ENCODE peak calls at places on chromosome 10, in five cellular contexts. P is PC-3; S is CD8-positive, alpha-beta T cell; Y is testis; W is mesendoderm. L is an unnamed sample. For H3K27me3 and H3K4me1, the result is how much of the 10 kb centered on the place peaks cover.

GRCh38 chr10:97399843-97400545 is 1.1 kb downstream of the RRP12 start:
- DNase-seq in P (peak), S (peak), Y (peak), W (peak), L (peak)

GRCh38 chr10:47406870-47407648 is 23.0 kb upstream of the ZNF488 start:
- DNase-seq in P (peak), S (no peak), Y (no peak), W (peak), L (no peak)

GRCh38 chr10:112658900-112659328 is 211.9 kb downstream of the VTI1A start:
- DNase-seq in P (peak), S (no peak), Y (no peak), W (no peak), L (no peak)

GRCh38 chr10:97380513-97380912 is 20.6 kb downstream of the RRP12 start:
- DNase-seq in P (no peak), S (no peak), Y (no peak), W (no peak), L (no peak)

GRCh38 chr10:14396441-14397048 is 65.8 kb upstream of the FRMD4A start:
- DNase-seq in P (peak), S (no peak), Y (no peak), W (peak), L (no peak)

GRCh38 chr10:30047430-30047829 is 12.0 kb downstream of the JCAD start:
- DNase-seq in P (no peak), S (no peak), Y (no peak), W (no peak), L (no peak)

GRCh38 chr10:17725703-17726102 is 26.3 kb upstream of the TMEM236 start:
- DNase-seq in P (no peak), S (no peak), Y (no peak), W (no peak), L (no peak)

GRCh38 chr10:60808031-60808430 is 29.8 kb downstream of the CDK1 start:
- DNase-seq in P (no peak), S (no peak), Y (no peak), W (no peak), L (no peak)

GRCh38 chr10:129546106-129546505 is 79.1 kb downstream of the MGMT start:
- DNase-seq in P (no peak), S (no peak), Y (no peak), W (peak), L (no peak)

GRCh38 chr10:119368581-119368980 is 161.2 kb downstream of the GRK5 start:
- DNase-seq in P (no peak), S (no peak), Y (no peak), W (no peak), L (no peak)

GRCh38 chr10:81953420-81953819 is 78.4 kb downstream of the NRG3 start:
- DNase-seq in P (no peak), S (no peak), Y (no peak), W (no peak), L (no peak)

GRCh38 chr10:30366351-30366750 is 17.3 kb upstream of the MTPAP start:
- DNase-seq in P (no peak), S (no peak), Y (no peak), W (no peak), L (no peak)

GRCh38 chr10:43843331-43844101 is 194.8 kb upstream of the ZNF32 start:
- DNase-seq in P (no peak), S (no peak), Y (no peak), W (no peak), L (peak)

GRCh38 chr10:78713659-78714058 is 355.1 kb upstream of the ZMIZ1 start:
- DNase-seq in P (no peak), S (no peak), Y (no peak), W (no peak), L (no peak)

GRCh38 chr10:44988957-44989620 is 10.5 kb upstream of the DEPP1 start:
- DNase-seq in P (no peak), S (no peak), Y (no peak), W (no peak), L (no peak)

GRCh38 chr10:79153753-79154152 is 85.0 kb downstream of the ZMIZ1 start:
- DNase-seq in P (no peak), S (no peak), Y (no peak), W (no peak), L (no peak)

GRCh38 chr10:63699785-63700184 is 178.6 kb downstream of the REEP3 start:
- DNase-seq in P (peak), S (no peak), Y (no peak), W (no peak), L (no peak)

GRCh38 chr10:20890009-20890408 is 7.1 kb downstream of the NEBL start:
- DNase-seq in P (no peak), S (no peak), Y (no peak), W (peak), L (no peak)

GRCh38 chr10:61837748-61838055 is 63.8 kb upstream of the ARID5B start:
- DNase-seq in P (peak), S (no peak), Y (no peak), W (peak), L (no peak)

DNA sequence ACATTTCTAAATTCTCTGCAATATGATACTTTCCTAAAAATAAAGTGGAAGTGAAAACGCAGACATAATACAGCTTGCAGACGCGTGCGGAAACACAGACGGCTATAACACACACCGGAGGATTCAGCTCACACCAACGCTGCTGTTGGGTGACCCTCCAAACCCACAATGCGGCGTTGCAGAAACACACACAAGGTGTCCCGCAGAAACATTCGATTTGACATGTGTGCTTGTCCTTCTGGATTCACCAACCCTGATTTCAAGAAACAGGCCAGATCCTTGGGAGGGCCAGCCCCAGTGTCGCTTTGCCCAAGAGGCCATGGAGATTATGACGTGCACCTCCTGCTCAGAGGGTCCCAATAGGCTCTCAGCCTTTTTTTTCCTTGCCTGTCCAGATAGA is 136.7 kb upstream of the TCERG1L start:
- DNase-seq in P (no peak), S (no peak), Y (no peak), W (no peak), L (no peak)
- H3K27me3 ChIP-seq in P (under half), S (under half), Y (under half), W (under half), L (under half)

DNA sequence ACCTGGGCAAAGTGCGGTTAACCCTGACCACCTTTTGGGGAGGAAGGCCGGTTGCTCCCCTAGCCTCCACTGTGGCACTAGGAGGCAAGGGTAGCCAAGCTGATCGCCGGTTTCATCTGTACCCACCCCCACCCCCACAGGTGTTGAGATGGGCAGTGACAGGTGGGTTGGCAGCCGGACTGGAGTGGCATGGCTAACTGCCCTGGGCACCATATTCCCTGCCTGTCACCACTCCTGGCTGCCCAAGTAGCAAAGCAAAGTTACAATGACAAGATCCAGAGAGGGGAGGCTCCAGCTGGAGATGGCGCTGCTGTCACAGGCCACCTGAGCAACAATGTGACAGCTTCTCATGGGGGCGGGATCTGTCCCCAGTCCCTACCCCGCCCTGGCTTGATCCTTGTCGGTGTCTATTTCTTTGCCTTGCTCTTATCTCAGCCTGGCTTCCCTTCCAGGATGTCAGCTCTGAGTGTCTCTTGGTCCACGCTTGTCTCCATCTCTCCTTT is 27.0 kb upstream of the BMS1 start:
- DNase-seq in P (no peak), S (no peak), Y (peak), W (peak), L (no peak)
- H3K4me3 ChIP-seq in P (no peak), S (no peak), Y (no peak), W (no peak), L (no peak)

GRCh38 chr10:72031706-72032105 is 56.6 kb downstream of the SPOCK2 start:
- DNase-seq in P (no peak), S (no peak), Y (no peak), W (no peak), L (no peak)
- H3K4me1 ChIP-seq in P (under half), S (under half), Y (half or more), W (under half), L (under half)

GRCh38 chr10:114042895-114043531 is 653 bp upstream of the ADRB1 start:
- DNase-seq in P (no peak), S (no peak), Y (peak), W (peak), L (no peak)

GRCh38 chr10:114043532-114044250 is at the start of gene ADRB1:
- DNase-seq in P (peak), S (peak), Y (peak), W (peak), L (peak)

GRCh38 chr10:114044251-114045070 is 795 bp downstream of the ADRB1 start:
- DNase-seq in P (no peak), S (peak), Y (no peak), W (peak), L (no peak)

GRCh38 chr10:114045738-114046458 is 2.2 kb downstream of the ADRB1 start:
- DNase-seq in P (no peak), S (no peak), Y (no peak), W (no peak), L (no peak)

GRCh38 chr10:114045071-114045737 is 1.5 kb downstream of the ADRB1 start:
- DNase-seq in P (peak), S (no peak), Y (peak), W (peak), L (peak)
- H3K27me3 ChIP-seq in P (half or more), S (under half), Y (under half), W (under half), L (half or more)

DNA sequence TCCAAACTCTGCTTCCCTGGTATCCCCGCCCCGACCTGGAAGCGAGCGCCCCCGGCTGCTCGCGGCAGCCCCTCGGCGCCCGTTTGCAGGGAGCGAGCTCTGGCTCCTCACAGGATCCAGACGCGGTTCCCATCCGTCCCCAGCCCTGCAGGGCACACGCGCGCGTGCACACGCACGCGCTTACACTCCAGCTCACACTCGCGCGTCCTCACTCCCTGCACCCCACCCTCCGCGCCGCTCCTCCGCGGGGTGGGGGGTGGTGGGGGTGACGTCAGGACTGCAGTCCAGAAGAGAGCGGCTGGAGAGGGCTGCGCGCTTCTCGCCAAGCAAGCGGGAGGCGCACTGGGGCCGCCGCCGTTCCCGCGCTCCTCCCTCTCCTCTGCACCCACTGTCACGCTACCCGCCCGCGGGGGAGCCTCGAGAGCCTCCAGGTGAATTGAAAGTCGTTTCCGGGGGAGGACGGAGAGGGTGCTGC is 255.6 kb downstream of the OTUD1 start:
- DNase-seq in P (no peak), S (no peak), Y (no peak), W (peak), L (no peak)
- H3K4me3 ChIP-seq in P (no peak), S (peak), Y (no peak), W (peak), L (no peak)